ENCODE peak calls at places on chromosomes 5 and 9, in seven cellular contexts. C is RWPE1, V is heart left ventricle, M is lung, Z is brain microvascular endothelial cell, Q is mesothelial cell of epicardium, T is right atrium auricular region. G is an unnamed sample.

GRCh38 chr5:82657036-82657699 is 379.0 kb upstream of the RPS23 start:
- DNase-seq in C (no peak), V (no peak), M (no peak), Z (no peak), Q (no peak), T (no peak), G (no peak)

GRCh38 chr9:136111910-136112309 is 6.8 kb downstream of the TMEM250 start:
- DNase-seq in C (no peak), V (no peak), M (no peak), Z (no peak), Q (no peak), T (no peak), G (no peak)

GRCh38 chr5:179323026-179323571 is 22.2 kb downstream of the ADAMTS2 start:
- DNase-seq in C (no peak), V (no peak), M (no peak), Z (no peak), Q (peak; percentile 7), T (no peak), G (no peak)

GRCh38 chr5:168749391-168750100 is 170.4 kb upstream of the PANK3 start:
- DNase-seq in C (no peak), V (no peak), M (no peak), Z (no peak), Q (no peak), T (no peak), G (no peak)

GRCh38 chr5:133116601-133117000 is 64.8 kb downstream of the HSPA4 start:
- DNase-seq in C (no peak), V (no peak), M (no peak), Z (no peak), Q (no peak), T (peak; percentile 52), G (no peak)

GRCh38 chr5:73945505-73945904 is 319.5 kb downstream of the ARHGEF28 start:
- DNase-seq in C (no peak), V (no peak), M (no peak), Z (no peak), Q (no peak), T (no peak), G (no peak)

GRCh38 chr5:94544031-94544650 is 74.3 kb downstream of the KIAA0825 start:
- DNase-seq in C (no peak), V (no peak), M (no peak), Z (peak; percentile 14), Q (no peak), T (no peak), G (peak; percentile 28)

GRCh38 chr9:70079364-70080103 is 35.9 kb downstream of the MAMDC2 start:
- DNase-seq in C (no peak), V (no peak), M (peak; percentile 29), Z (no peak), Q (no peak), T (no peak), G (peak; percentile 65)

GRCh38 chr5:101678494-101679193 is 617.4 kb downstream of the SLCO4C1 start:
- DNase-seq in C (peak; percentile 55), V (no peak), M (peak; percentile 76), Z (peak; percentile 56), Q (peak; percentile 50), T (peak; percentile 64), G (peak; percentile 63)

GRCh38 chr9:37969130-37969529 is 65.2 kb upstream of the SLC25A51 start:
- DNase-seq in C (no peak), V (peak; percentile 66), M (no peak), Z (peak; percentile 77), Q (no peak), T (no peak), G (no peak)

GRCh38 chr5:159850192-159850573 is 66.1 kb upstream of the ADRA1B start:
- DNase-seq in C (peak; percentile 76), V (no peak), M (no peak), Z (peak; percentile 49), Q (no peak), T (no peak), G (peak; percentile 94)

GRCh38 chr5:135438712-135439111 is 8.4 kb downstream of the DCANP1 start:
- DNase-seq in C (no peak), V (no peak), M (no peak), Z (no peak), Q (no peak), T (no peak), G (no peak)

GRCh38 chr9:100689635-100690034 is 111.8 kb downstream of the CAVIN4 start:
- DNase-seq in C (no peak), V (no peak), M (no peak), Z (no peak), Q (no peak), T (no peak), G (no peak)

GRCh38 chr5:96329886-96330531 is 103.0 kb downstream of the PCSK1 start:
- DNase-seq in C (peak; percentile 31), V (no peak), M (no peak), Z (no peak), Q (no peak), T (no peak), G (peak; percentile 56)

GRCh38 chr9:112493738-112494137 is 7.1 kb downstream of the KIAA1958 start:
- DNase-seq in C (no peak), V (no peak), M (no peak), Z (no peak), Q (no peak), T (no peak), G (no peak)

GRCh38 chr5:159725475-159725874 is 190.8 kb upstream of the ADRA1B start:
- DNase-seq in C (no peak), V (no peak), M (no peak), Z (no peak), Q (no peak), T (no peak), G (no peak)

GRCh38 chr5:76781775-76782174 is 37.1 kb upstream of the F2RL1 start:
- DNase-seq in C (no peak), V (no peak), M (no peak), Z (no peak), Q (no peak), T (no peak), G (no peak)

GRCh38 chr5:35083150-35083549 is 35.4 kb upstream of the AGXT2 start:
- DNase-seq in C (no peak), V (no peak), M (no peak), Z (no peak), Q (no peak), T (no peak), G (no peak)

GRCh38 chr9:124480621-124480981 is 26.6 kb downstream of the NR5A1 start:
- DNase-seq in C (peak; percentile 50), V (peak; percentile 20), M (no peak), Z (no peak), Q (no peak), T (no peak), G (peak; percentile 37)

GRCh38 chr9:135970128-135970815 is 9.1 kb upstream of the UBAC1 start:
- DNase-seq in C (no peak), V (no peak), M (no peak), Z (no peak), Q (no peak), T (no peak), G (no peak)

GRCh38 chr5:116365006-116365496 is 209.6 kb downstream of the SEMA6A start:
- DNase-seq in C (no peak), V (no peak), M (no peak), Z (no peak), Q (no peak), T (no peak), G (no peak)

GRCh38 chr9:124215956-124216355 is 41.8 kb upstream of the NEK6 start:
- DNase-seq in C (no peak), V (no peak), M (no peak), Z (no peak), Q (no peak), T (no peak), G (no peak)

GRCh38 chr5:133389066-133389590 is 223.2 kb downstream of the FSTL4 start:
- DNase-seq in C (no peak), V (no peak), M (no peak), Z (no peak), Q (no peak), T (no peak), G (peak; percentile 70)

GRCh38 chr5:154286557-154286956 is 96.0 kb downstream of the GALNT10 start:
- DNase-seq in C (no peak), V (no peak), M (no peak), Z (no peak), Q (no peak), T (no peak), G (no peak)

GRCh38 chr5:154285661-154286408 is 95.3 kb downstream of the GALNT10 start:
- DNase-seq in C (peak; percentile 52), V (no peak), M (no peak), Z (peak; percentile 51), Q (no peak), T (no peak), G (peak; percentile 52)

GRCh38 chr5:154284433-154284832 is 93.9 kb downstream of the GALNT10 start:
- DNase-seq in C (no peak), V (no peak), M (no peak), Z (no peak), Q (no peak), T (no peak), G (no peak)

GRCh38 chr5:154287136-154287535 is 96.6 kb downstream of the GALNT10 start:
- DNase-seq in C (peak; percentile 80), V (no peak), M (peak; percentile 69), Z (peak; percentile 70), Q (no peak), T (no peak), G (peak; percentile 66)

GRCh38 chr5:154288145-154288544 is 97.6 kb downstream of the GALNT10 start:
- DNase-seq in C (no peak), V (no peak), M (no peak), Z (peak; percentile 33), Q (no peak), T (no peak), G (no peak)
- TF ChIP-seq CTCF in C (no peak), V (no peak), M (no peak), Z (no peak), Q (no peak), T (no peak), G (no peak)

GRCh38 chr5:13695076-13695712 is 249.3 kb downstream of the DNAH5 start:
- DNase-seq in C (no peak), V (no peak), M (no peak), Z (no peak), Q (no peak), T (no peak), G (no peak)
- TF ChIP-seq CTCF in C (no peak), V (no peak), M (no peak), Z (no peak), Q (no peak), T (no peak), G (no peak)

DNA sequence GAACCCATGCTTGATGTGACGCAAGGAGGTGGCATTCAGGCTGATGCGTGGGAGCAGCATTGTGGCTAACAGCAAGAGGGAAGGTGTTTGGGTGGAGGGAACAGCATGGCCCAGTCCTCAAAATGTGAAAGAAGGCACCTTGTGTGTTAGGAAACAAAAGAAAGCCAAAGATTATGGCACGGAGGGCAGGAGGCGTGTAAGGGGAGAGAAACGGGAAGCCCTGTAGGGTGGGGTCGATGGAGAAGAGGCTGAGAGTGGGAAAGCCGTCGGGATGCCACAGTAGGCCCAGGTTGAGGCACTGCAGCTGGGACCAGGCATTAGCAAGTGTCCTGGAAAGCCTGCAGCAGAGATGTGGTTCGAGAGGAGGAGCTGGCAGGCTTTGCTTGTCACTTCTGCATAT is 241.1 kb downstream of the GADD45G start:
- DNase-seq in C (no peak), V (no peak), M (no peak), Z (no peak), Q (no peak), T (peak; percentile 42), G (no peak)
- TF ChIP-seq CTCF in C (no peak), V (no peak), M (no peak), Z (no peak), Q (no peak), T (no peak), G (no peak)

GRCh38 chr9:82467478-82467877 is 478.9 kb downstream of the SPATA31D1 start:
- DNase-seq in C (no peak), V (no peak), M (no peak), Z (no peak), Q (no peak), T (no peak), G (no peak)

GRCh38 chr9:82466616-82467251 is 478.2 kb downstream of the SPATA31D1 start:
- DNase-seq in C (no peak), V (no peak), M (no peak), Z (no peak), Q (no peak), T (no peak), G (peak; percentile 26)
- TF ChIP-seq CTCF in C (no peak), V (no peak), M (no peak), Z (peak; percentile 64), Q (no peak), T (peak; percentile 37), G (peak; percentile 20)